ENCODE peak calls at places on chromosome 16, in nine cellular contexts. T is CD8-positive, alpha-beta T cell; U is H9; Z is aorta; S is fibroblast of lung; V is endodermal cell; J is left ventricle myocardium inferior; C is neural progenitor cell; M is tibial nerve. A is an unnamed sample. For H3K4me1, the result is how much of the 10 kb centered on the place peaks cover.

GRCh38 chr16:74611721-74612120 is 4.8 kb upstream of the GLG1 start:
- DNase-seq in C (no peak), Z (no peak), M (no peak), S (peak), T (no peak), U (no peak), J (no peak), V (no peak), A (no peak)

GRCh38 chr16:77918792-77919707 is 103.3 kb upstream of the CLEC3A start:
- DNase-seq in S (peak), V (no peak), M (no peak), U (no peak), Z (no peak), C (no peak), J (no peak), T (no peak), A (no peak)

GRCh38 chr16:67236551-67237395 is 9.8 kb downstream of the TMEM208 start:
- DNase-seq in M (no peak), Z (peak), T (peak), S (peak), U (peak), V (peak), C (peak), J (no peak), A (peak)

GRCh38 chr16:81697321-81697885 is 81.7 kb upstream of the PLCG2 start:
- DNase-seq in T (peak), C (peak), Z (peak), V (peak), M (no peak), J (peak), S (peak), U (peak), A (peak)

GRCh38 chr16:892536-893255 is 78.1 kb downstream of the LMF1 start:
- DNase-seq in S (no peak), M (no peak), U (no peak), J (no peak), T (no peak), C (peak), V (peak), Z (no peak), A (no peak)

GRCh38 chr16:53958481-53958880 is 254.5 kb downstream of the FTO start:
- DNase-seq in Z (no peak), J (no peak), V (no peak), C (no peak), U (no peak), S (no peak), T (no peak), M (no peak), A (no peak)

GRCh38 chr16:57007050-57007449 is 17.7 kb downstream of the NLRC5 start:
- DNase-seq in M (no peak), V (no peak), J (no peak), T (no peak), C (no peak), S (no peak), Z (no peak), U (no peak), A (no peak)

GRCh38 chr16:1184156-1184868 is 31.4 kb downstream of the CACNA1H start:
- DNase-seq in J (no peak), V (peak), M (no peak), Z (no peak), U (no peak), T (no peak), S (no peak), C (no peak), A (no peak)

GRCh38 chr16:77307764-77308561 is 108.8 kb downstream of the SYCE1L start:
- DNase-seq in J (no peak), T (no peak), C (no peak), Z (no peak), M (no peak), V (no peak), U (no peak), S (peak), A (no peak)

GRCh38 chr16:28320023-28320561 is 27.8 kb downstream of the SBK1 start:
- DNase-seq in J (no peak), Z (peak), V (no peak), U (no peak), T (no peak), M (no peak), C (no peak), S (no peak), A (no peak)

DNA sequence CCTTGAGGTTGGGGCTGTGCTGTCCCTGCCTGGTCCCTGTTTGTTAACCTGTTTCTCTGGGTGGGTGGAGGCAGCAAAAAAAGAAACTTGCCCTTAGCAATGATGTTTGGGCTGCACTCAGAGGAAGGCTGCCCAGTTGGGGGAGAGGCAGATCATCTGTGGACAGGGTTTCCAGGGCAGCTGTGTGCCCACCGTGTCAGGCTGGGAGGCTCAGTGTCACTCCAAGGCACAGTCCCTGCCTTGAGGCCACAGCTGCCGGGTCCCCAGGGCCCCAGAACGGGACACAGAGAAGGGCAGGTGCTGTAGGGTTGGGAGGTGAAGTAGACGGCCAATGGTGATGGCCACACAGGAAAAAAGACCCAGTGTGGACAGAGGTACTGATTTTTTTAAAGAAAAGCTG is 3.9 kb downstream of the IL34 start:
- DNase-seq in T (no peak), C (no peak), U (no peak), Z (peak), M (no peak), J (no peak), S (no peak), V (no peak), A (no peak)
- H3K27ac ChIP-seq in T (no peak), C (no peak), U (no peak), Z (no peak), M (peak), J (no peak), S (no peak), V (no peak), A (no peak)

GRCh38 chr16:11082108-11082859 is 137.9 kb downstream of the CLEC16A start:
- DNase-seq in Z (no peak), T (no peak), U (no peak), J (no peak), M (no peak), C (no peak), S (no peak), V (no peak), A (no peak)
- H3K4me1 ChIP-seq in Z (under half), T (under half), U (under half), J (under half), M (under half), C (under half), S (half or more), V (under half), A (under half)

DNA sequence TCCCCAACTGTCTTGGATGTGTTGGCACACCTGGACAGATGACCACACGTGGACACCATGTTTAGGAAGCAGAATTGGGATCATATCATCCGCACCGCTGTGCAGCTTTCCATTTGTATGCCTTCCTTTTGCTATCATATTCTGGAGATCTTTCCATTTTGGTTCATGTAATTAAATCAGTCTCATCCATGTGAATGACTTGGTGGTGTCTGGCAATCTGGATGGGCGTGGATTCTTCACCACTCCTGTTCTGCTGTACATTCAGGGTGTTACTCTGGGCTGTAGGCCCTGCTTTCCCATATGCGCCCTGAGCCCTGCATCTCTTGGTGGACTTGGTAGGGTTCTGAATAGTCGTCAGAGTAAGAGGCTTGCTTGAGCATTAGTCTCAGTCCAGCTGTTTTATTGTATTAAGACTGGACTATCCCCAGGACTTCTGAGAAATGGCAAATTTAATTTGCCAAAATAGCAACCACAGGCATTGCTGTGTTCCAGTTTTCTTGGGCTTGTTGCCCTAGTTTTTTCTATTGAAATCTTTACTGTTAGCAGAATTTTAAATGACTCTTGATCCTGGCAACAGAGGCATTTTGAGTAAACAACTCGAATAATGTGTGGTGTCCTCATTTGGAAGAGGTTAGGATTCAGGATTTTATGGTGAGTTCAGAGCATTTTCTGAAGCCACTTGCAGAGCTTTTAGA is 14.9 kb downstream of the BANP start:
- DNase-seq in S (peak), T (no peak), Z (no peak), M (no peak), U (no peak), V (peak), J (no peak), C (no peak), A (no peak)
- H3K27ac ChIP-seq in S (peak), T (no peak), Z (peak), M (peak), U (no peak), V (no peak), J (peak), C (no peak), A (peak)

DNA sequence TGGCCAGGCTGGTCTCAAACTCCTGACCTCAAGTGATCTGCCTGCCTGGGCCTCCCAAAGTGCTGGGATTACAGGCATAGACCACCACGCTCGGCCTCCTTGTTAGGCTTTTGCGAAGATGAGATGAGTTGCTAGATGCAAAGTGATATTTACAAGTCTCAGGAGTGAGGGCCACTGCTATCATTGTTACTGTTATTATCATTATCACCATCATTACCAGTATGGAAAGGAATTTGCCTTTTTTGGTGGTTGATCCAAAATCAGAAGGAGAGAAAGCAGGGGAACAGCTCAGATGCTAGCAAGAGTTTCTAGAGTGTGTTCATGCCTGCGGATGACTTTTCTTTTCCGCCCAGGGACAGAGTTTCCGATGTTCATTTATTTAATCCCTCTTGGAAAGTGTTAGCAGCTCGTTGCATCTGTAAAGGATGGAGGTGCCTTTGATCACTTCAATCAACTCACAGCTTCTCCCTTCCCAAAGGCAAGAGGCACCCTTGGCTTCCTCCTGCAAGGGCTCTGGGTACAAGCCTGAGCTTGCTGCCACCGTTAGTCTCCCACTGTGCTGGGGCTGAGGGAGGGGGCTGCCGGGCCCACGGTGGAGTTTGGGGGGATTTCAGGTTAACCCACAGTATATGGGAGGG is 21.6 kb downstream of the ITPRIPL2 start:
- DNase-seq in T (no peak), M (no peak), U (no peak), C (no peak), Z (no peak), J (no peak), S (no peak), V (no peak), A (no peak)
- H3K4me1 ChIP-seq in T (under half), M (under half), U (under half), C (under half), Z (under half), J (half or more), S (under half), V (under half), A (under half)

DNA sequence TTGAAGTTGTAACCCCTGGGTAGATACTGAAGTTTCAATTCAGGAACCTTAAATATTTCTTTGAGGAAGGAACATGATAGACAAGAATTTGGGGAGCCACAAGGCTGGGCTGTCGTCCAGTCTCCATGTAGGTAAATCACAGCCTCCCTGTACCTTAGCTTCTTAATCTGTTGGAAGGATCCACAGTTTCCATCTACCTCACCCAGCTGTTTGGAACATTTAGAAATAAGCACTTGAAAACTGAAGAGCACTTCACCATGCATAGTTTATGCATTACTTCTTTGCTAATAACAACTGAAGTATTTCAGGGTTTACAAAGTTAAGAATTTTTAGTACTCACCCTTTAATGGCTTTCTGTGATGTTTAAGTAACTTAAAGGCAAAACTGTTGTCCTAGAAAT is 17.2 kb downstream of the TXNDC11 start:
- DNase-seq in J (no peak), Z (no peak), V (no peak), T (no peak), C (no peak), S (peak), U (no peak), M (no peak), A (no peak)
- H3K27ac ChIP-seq in J (no peak), Z (no peak), V (no peak), T (no peak), C (no peak), S (no peak), U (no peak), M (no peak), A (peak)

DNA sequence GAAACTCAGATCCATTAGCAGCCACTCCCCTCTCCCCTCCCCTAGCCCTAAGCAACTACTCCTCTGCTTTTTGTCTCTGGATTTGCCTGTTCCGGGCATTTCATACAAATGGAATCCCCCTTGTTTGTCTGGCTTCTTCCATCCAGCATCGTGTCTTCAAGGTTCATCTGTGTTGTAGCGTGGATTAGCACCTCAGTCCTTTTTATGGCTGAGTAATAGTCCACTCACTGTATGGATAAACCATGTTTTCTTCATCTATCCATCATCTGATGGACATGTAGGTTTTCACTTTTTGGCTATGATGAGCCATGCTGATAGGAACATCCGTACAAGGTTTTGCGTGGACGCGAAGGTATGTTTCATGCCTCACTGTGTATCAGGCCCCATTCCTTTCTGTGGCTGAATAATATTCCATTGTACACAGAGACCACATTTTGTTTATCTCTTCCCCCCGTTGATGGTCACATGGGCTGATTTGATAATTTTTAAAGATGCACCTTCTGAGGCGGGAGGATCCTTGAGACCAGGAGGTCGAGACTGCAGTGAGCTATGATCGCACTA is 8.9 kb upstream of the GSE1 start:
- DNase-seq in S (no peak), Z (no peak), J (no peak), U (no peak), M (no peak), T (no peak), V (no peak), C (no peak), A (no peak)
- H3K4me1 ChIP-seq in S (under half), Z (under half), J (under half), U (under half), M (under half), T (under half), V (under half), C (half or more), A (half or more)

A was measured in Peyer's patch.